ENCODE peak calls at places on chromosomes 11 and 22, in six cellular contexts. One of them, this sample, is unnamed.

GRCh38 chr11:8096575-8096974 is 15.6 kb downstream of the TUB start:
- DNase-seq in K562: no peak
- DNase-seq in GM12891: no peak
- DNase-seq in HepG2: no peak
- DNase-seq in H1: no peak
- DNase-seq in GM12878: no peak
- DNase-seq in this sample: no peak

GRCh38 chr11:120304526-120304925 is 20.6 kb upstream of the TLCD5 start:
- DNase-seq in K562: no peak
- DNase-seq in GM12891: no peak
- DNase-seq in HepG2: no peak
- DNase-seq in H1: no peak
- DNase-seq in GM12878: no peak
- DNase-seq in this sample: no peak

GRCh38 chr11:91173701-91174100 is 950.9 kb upstream of the CHORDC1 start:
- DNase-seq in K562: no peak
- DNase-seq in GM12891: no peak
- DNase-seq in HepG2: no peak
- DNase-seq in H1: no peak
- DNase-seq in GM12878: no peak
- DNase-seq in this sample: no peak

GRCh38 chr11:15185021-15185420 is 70.3 kb downstream of the INSC start:
- DNase-seq in K562: no peak
- DNase-seq in GM12891: no peak
- DNase-seq in HepG2: no peak
- DNase-seq in H1: no peak
- DNase-seq in GM12878: no peak
- DNase-seq in this sample: no peak

GRCh38 chr11:17414992-17415391 is 26.5 kb upstream of the KCNJ11 start:
- DNase-seq in K562: no peak
- DNase-seq in GM12891: no peak
- DNase-seq in HepG2: no peak
- DNase-seq in H1: no peak
- DNase-seq in GM12878: no peak
- DNase-seq in this sample: no peak

GRCh38 chr11:44333271-44334218 is 23.6 kb upstream of the ALX4 start:
- DNase-seq in K562: peak
- DNase-seq in GM12891: no peak
- DNase-seq in HepG2: peak
- DNase-seq in H1: no peak
- DNase-seq in GM12878: no peak
- DNase-seq in this sample: no peak

GRCh38 chr22:48276933-48277867 is 1514.8 kb downstream of the TBC1D22A start:
- DNase-seq in K562: no peak
- DNase-seq in GM12891: no peak
- DNase-seq in HepG2: no peak
- DNase-seq in H1: no peak
- DNase-seq in GM12878: no peak
- DNase-seq in this sample: no peak

GRCh38 chr11:116465056-116465455 is 307.7 kb downstream of the BUD13 start:
- DNase-seq in K562: no peak
- DNase-seq in GM12891: no peak
- DNase-seq in HepG2: no peak
- DNase-seq in H1: no peak
- DNase-seq in GM12878: no peak
- DNase-seq in this sample: no peak

GRCh38 chr11:115504279-115505158 is at the start of gene CADM1:
- DNase-seq in K562: peak
- DNase-seq in GM12891: peak
- DNase-seq in HepG2: peak
- DNase-seq in H1: peak
- DNase-seq in GM12878: no peak
- DNase-seq in this sample: peak

GRCh38 chr11:67303132-67303988 is at the start of gene SSH3:
- DNase-seq in K562: peak
- DNase-seq in GM12891: no peak
- DNase-seq in HepG2: peak
- DNase-seq in H1: peak
- DNase-seq in GM12878: no peak
- DNase-seq in this sample: no peak

GRCh38 chr11:2691991-2692841 is 7.6 kb downstream of the KCNQ1OT1 start:
- DNase-seq in K562: no peak
- DNase-seq in GM12891: no peak
- DNase-seq in HepG2: peak
- DNase-seq in H1: no peak
- DNase-seq in GM12878: no peak
- DNase-seq in this sample: no peak

GRCh38 chr11:12117200-12117995 is 7.0 kb downstream of the MICAL2 start:
- DNase-seq in K562: no peak
- DNase-seq in GM12891: no peak
- DNase-seq in HepG2: no peak
- DNase-seq in H1: no peak
- DNase-seq in GM12878: no peak
- DNase-seq in this sample: no peak

GRCh38 chr11:111512296-111513239 is at the start of gene BTG4:
- DNase-seq in K562: peak
- DNase-seq in GM12891: peak
- DNase-seq in HepG2: no peak
- DNase-seq in H1: no peak
- DNase-seq in GM12878: no peak
- DNase-seq in this sample: peak

GRCh38 chr11:83158965-83159900 is 2.3 kb downstream of the PCF11 start:
- DNase-seq in K562: no peak
- DNase-seq in GM12891: no peak
- DNase-seq in HepG2: no peak
- DNase-seq in H1: no peak
- DNase-seq in GM12878: no peak
- DNase-seq in this sample: no peak

GRCh38 chr11:46306296-46306853 is 28.9 kb downstream of the CREB3L1 start:
- DNase-seq in K562: no peak
- DNase-seq in GM12891: no peak
- DNase-seq in HepG2: no peak
- DNase-seq in H1: no peak
- DNase-seq in GM12878: no peak
- DNase-seq in this sample: no peak

GRCh38 chr22:45400046-45400445 is 13.4 kb downstream of the SMC1B start:
- DNase-seq in K562: no peak
- DNase-seq in GM12891: no peak
- DNase-seq in HepG2: no peak
- DNase-seq in H1: no peak
- DNase-seq in GM12878: no peak
- DNase-seq in this sample: no peak

GRCh38 chr22:17035246-17035645 is 27.2 kb upstream of the GAB4 start:
- DNase-seq in K562: no peak
- DNase-seq in GM12891: no peak
- DNase-seq in HepG2: no peak
- DNase-seq in H1: no peak
- DNase-seq in GM12878: no peak
- DNase-seq in this sample: no peak

GRCh38 chr11:82775736-82776346 is 42.2 kb upstream of the FAM181B start:
- DNase-seq in K562: peak
- DNase-seq in GM12891: peak
- DNase-seq in HepG2: peak
- DNase-seq in H1: peak
- DNase-seq in GM12878: no peak
- DNase-seq in this sample: peak

GRCh38 chr22:50713008-50713385 is 25.0 kb upstream of the ACR start:
- DNase-seq in K562: no peak
- DNase-seq in GM12891: no peak
- DNase-seq in HepG2: no peak
- DNase-seq in H1: no peak
- DNase-seq in GM12878: no peak
- DNase-seq in this sample: no peak

GRCh38 chr11:94117871-94118270 is 10.8 kb upstream of the PANX1 start:
- DNase-seq in K562: no peak
- DNase-seq in GM12891: no peak
- DNase-seq in HepG2: no peak
- DNase-seq in H1: no peak
- DNase-seq in GM12878: no peak
- DNase-seq in this sample: no peak

GRCh38 chr11:6505577-6506240 is 8.6 kb downstream of the DNHD1 start:
- DNase-seq in K562: peak
- DNase-seq in GM12891: no peak
- DNase-seq in HepG2: peak
- DNase-seq in H1: no peak
- DNase-seq in GM12878: no peak
- DNase-seq in this sample: no peak

GRCh38 chr11:2089536-2090165 is 49.5 kb downstream of the IGF2 start:
- DNase-seq in K562: peak
- DNase-seq in GM12891: peak
- DNase-seq in HepG2: peak
- DNase-seq in H1: no peak
- DNase-seq in GM12878: no peak
- DNase-seq in this sample: no peak

GRCh38 chr11:65574963-65575567 is 788 bp upstream of the EHBP1L1 start:
- DNase-seq in K562: no peak
- DNase-seq in GM12891: no peak
- DNase-seq in HepG2: no peak
- DNase-seq in H1: no peak
- DNase-seq in GM12878: no peak
- DNase-seq in this sample: no peak

GRCh38 chr22:22037229-22037628 is 54.6 kb upstream of the TOP3B start:
- DNase-seq in K562: no peak
- DNase-seq in GM12891: no peak
- DNase-seq in HepG2: no peak
- DNase-seq in H1: no peak
- DNase-seq in GM12878: no peak
- DNase-seq in this sample: no peak

GRCh38 chr22:19981171-19981960 is 35.3 kb downstream of the ARVCF start:
- DNase-seq in K562: no peak
- DNase-seq in GM12891: no peak
- DNase-seq in HepG2: no peak
- DNase-seq in H1: no peak
- DNase-seq in GM12878: no peak
- DNase-seq in this sample: no peak

GRCh38 chr11:112398798-112399197 is 138.1 kb upstream of the PLET1 start:
- DNase-seq in K562: no peak
- DNase-seq in GM12891: no peak
- DNase-seq in HepG2: no peak
- DNase-seq in H1: no peak
- DNase-seq in GM12878: no peak
- DNase-seq in this sample: no peak

GRCh38 chr11:126307706-126308105 is 3.8 kb downstream of the DCPS start:
- DNase-seq in K562: peak
- DNase-seq in GM12891: no peak
- DNase-seq in HepG2: peak
- DNase-seq in H1: no peak
- DNase-seq in GM12878: no peak
- DNase-seq in this sample: no peak

GRCh38 chr11:14499178-14499559 is 442 bp downstream of the COPB1 start:
- DNase-seq in K562: peak
- DNase-seq in GM12891: no peak
- DNase-seq in HepG2: peak
- DNase-seq in H1: no peak
- DNase-seq in GM12878: no peak
- DNase-seq in this sample: no peak

GRCh38 chr11:120337896-120338840 is 2.0 kb downstream of the ARHGEF12 start:
- DNase-seq in K562: no peak
- DNase-seq in GM12891: no peak
- DNase-seq in HepG2: peak
- DNase-seq in H1: no peak
- DNase-seq in GM12878: no peak
- DNase-seq in this sample: no peak

GRCh38 chr11:42311944-42312343 is 852.5 kb upstream of the LRRC4C start:
- DNase-seq in K562: no peak
- DNase-seq in GM12891: no peak
- DNase-seq in HepG2: no peak
- DNase-seq in H1: no peak
- DNase-seq in GM12878: no peak
- DNase-seq in this sample: no peak

DNA sequence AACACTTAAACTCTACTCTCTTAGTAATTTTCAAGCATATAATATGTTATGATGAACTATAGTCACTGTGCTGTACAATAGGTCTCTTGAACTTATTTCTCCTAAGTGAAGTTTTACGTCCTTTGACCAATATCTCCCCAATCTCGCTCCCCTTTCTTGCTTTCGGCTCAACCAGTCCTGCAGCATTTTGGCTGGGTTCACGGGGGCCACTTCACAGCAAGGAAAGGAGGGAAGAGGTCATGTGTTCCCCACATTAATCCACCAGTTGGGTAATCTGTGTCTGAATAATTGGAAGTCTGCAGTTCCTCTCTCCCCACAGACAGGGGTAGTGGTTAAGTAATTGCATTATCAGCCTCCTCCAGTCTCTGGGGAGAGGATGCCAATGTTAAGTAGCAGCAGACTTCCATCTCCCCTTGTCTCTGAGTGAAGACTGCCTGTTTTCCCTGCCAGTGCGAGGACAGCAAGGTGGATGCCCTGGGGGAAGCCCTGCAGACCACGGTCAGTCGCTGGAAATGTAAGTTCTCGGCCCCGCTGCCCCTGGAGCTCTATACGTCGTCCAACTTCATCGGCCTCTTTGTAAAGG is 59.2 kb upstream of the CRTAM start:
- DNase-seq in K562: no peak
- DNase-seq in GM12891: no peak
- DNase-seq in HepG2: no peak
- DNase-seq in H1: no peak
- DNase-seq in GM12878: no peak
- DNase-seq in this sample: no peak
- TF ChIP-seq POLR2AphosphoS5 in K562: no peak
- TF ChIP-seq POLR2AphosphoS5 in GM12891: no peak
- TF ChIP-seq POLR2AphosphoS5 in HepG2: no peak
- TF ChIP-seq POLR2AphosphoS5 in H1: no peak
- TF ChIP-seq POLR2AphosphoS5 in GM12878: no peak
- TF ChIP-seq POLR2AphosphoS5 in this sample: no peak

GRCh38 chr22:31062566-31063230 is 18.4 kb upstream of the SMTN start:
- DNase-seq in K562: no peak
- DNase-seq in GM12891: no peak
- DNase-seq in HepG2: no peak
- DNase-seq in H1: no peak
- DNase-seq in GM12878: no peak
- DNase-seq in this sample: no peak
- TF ChIP-seq TAF1 in K562: no peak
- TF ChIP-seq TAF1 in GM12891: no peak
- TF ChIP-seq TAF1 in HepG2: no peak
- TF ChIP-seq TAF1 in H1: no peak
- TF ChIP-seq TAF1 in GM12878: no peak
- TF ChIP-seq TAF1 in this sample: no peak

GRCh38 chr11:36273110-36273509 is 16.1 kb downstream of the COMMD9 start:
- DNase-seq in K562: no peak
- DNase-seq in GM12891: no peak
- DNase-seq in HepG2: no peak
- DNase-seq in H1: no peak
- DNase-seq in GM12878: no peak
- DNase-seq in this sample: no peak
- TF ChIP-seq POLR2A in K562: no peak
- TF ChIP-seq POLR2A in GM12891: no peak
- TF ChIP-seq POLR2A in HepG2: no peak
- TF ChIP-seq POLR2A in H1: no peak
- TF ChIP-seq POLR2A in GM12878: no peak
- TF ChIP-seq POLR2A in this sample: no peak

GRCh38 chr11:9804414-9804902 is 140.6 kb downstream of the SWAP70 start:
- DNase-seq in K562: no peak
- DNase-seq in GM12891: no peak
- DNase-seq in HepG2: no peak
- DNase-seq in H1: no peak
- DNase-seq in GM12878: no peak
- DNase-seq in this sample: no peak
- TF ChIP-seq POLR2AphosphoS5 in K562: no peak
- TF ChIP-seq POLR2AphosphoS5 in GM12891: no peak
- TF ChIP-seq POLR2AphosphoS5 in HepG2: no peak
- TF ChIP-seq POLR2AphosphoS5 in H1: no peak
- TF ChIP-seq POLR2AphosphoS5 in GM12878: no peak
- TF ChIP-seq POLR2AphosphoS5 in this sample: no peak

GRCh38 chr11:109062445-109062844 is 359.5 kb upstream of the C11orf87 start:
- DNase-seq in K562: no peak
- DNase-seq in GM12891: no peak
- DNase-seq in HepG2: no peak
- DNase-seq in H1: no peak
- DNase-seq in GM12878: no peak
- DNase-seq in this sample: no peak
- TF ChIP-seq TAF1 in K562: no peak
- TF ChIP-seq TAF1 in GM12891: no peak
- TF ChIP-seq TAF1 in HepG2: no peak
- TF ChIP-seq TAF1 in H1: no peak
- TF ChIP-seq TAF1 in GM12878: no peak
- TF ChIP-seq TAF1 in this sample: no peak